ENCODE peak calls at places on chromosomes 11 and 22, in six cellular contexts. I is Peyer's patch, M is suprapubic skin, J is upper lobe of left lung, T is stomach, Y is spleen. D is an unnamed sample.

GRCh38 chr22:46993626-46994025 is 231.2 kb downstream of the TBC1D22A start:
- DNase-seq in M (no peak), J (peak; percentile 81), T (peak; percentile 81), Y (no peak), I (no peak), D (no peak)

GRCh38 chr11:113519989-113520613 is 44.9 kb upstream of the DRD2 start:
- DNase-seq in M (peak; percentile 43), J (no peak), I (no peak), T (no peak), Y (no peak), D (no peak)

GRCh38 chr11:84854498-84854880 is 772.7 kb downstream of the DLG2 start:
- DNase-seq in Y (no peak), I (no peak), M (no peak), J (no peak), T (no peak), D (no peak)

GRCh38 chr22:43066134-43066533 is 23.1 kb downstream of the TTLL1 start:
- DNase-seq in I (no peak), Y (no peak), J (no peak), T (no peak), M (no peak), D (no peak)

GRCh38 chr11:75718406-75719088 is 909 bp downstream of the MOGAT2 start:
- DNase-seq in Y (no peak), M (no peak), T (peak; percentile 27), J (no peak), I (no peak), D (no peak)

GRCh38 chr11:60941371-60942119 is 10.4 kb downstream of the SLC15A3 start:
- DNase-seq in J (no peak), T (no peak), I (no peak), Y (no peak), M (no peak), D (no peak)

GRCh38 chr11:120055646-120056045 is 82.3 kb downstream of the TRIM29 start:
- DNase-seq in T (no peak), J (no peak), I (no peak), M (no peak), Y (no peak), D (no peak)

GRCh38 chr11:13329670-13330401 is 52.2 kb downstream of the BMAL1 start:
- DNase-seq in T (peak; percentile 41), M (no peak), J (peak; percentile 79), I (no peak), Y (no peak), D (no peak)

GRCh38 chr11:103961010-103961409 is 75.4 kb upstream of the DDI1 start:
- DNase-seq in I (no peak), T (no peak), M (no peak), J (no peak), Y (no peak), D (no peak)

GRCh38 chr11:477042-477715 is 27.1 kb downstream of the PTDSS2 start:
- DNase-seq in M (no peak), T (no peak), I (no peak), J (no peak), Y (no peak), D (no peak)

GRCh38 chr11:78266451-78266850 is 77.7 kb downstream of the USP35 start:
- DNase-seq in T (no peak), M (no peak), J (no peak), Y (no peak), I (no peak), D (no peak)

GRCh38 chr22:30828187-30829155 is 133.8 kb downstream of the OSBP2 start:
- DNase-seq in J (no peak), I (no peak), T (peak; percentile 15), Y (no peak), M (peak; percentile 53), D (no peak)

GRCh38 chr11:47980907-47981621 is 705 bp downstream of the PTPRJ start:
- DNase-seq in Y (peak; percentile 91), M (no peak), T (peak; percentile 65), I (peak; percentile 76), J (peak; percentile 51), D (peak; percentile 68)

GRCh38 chr11:2745511-2745910 is 45.7 kb upstream of the KCNQ1OT1 start:
- DNase-seq in Y (peak; percentile 28), J (no peak), M (no peak), I (no peak), T (no peak), D (no peak)

GRCh38 chr11:80297808-80298460 is 857.1 kb upstream of the TENM4 start:
- DNase-seq in Y (no peak), I (no peak), J (no peak), M (no peak), T (no peak), D (no peak)

GRCh38 chr11:30936476-30936875 is 350.3 kb upstream of the MPPED2 start:
- DNase-seq in I (no peak), J (no peak), Y (no peak), M (no peak), T (no peak), D (no peak)

GRCh38 chr22:38850399-38850798 is 6.6 kb upstream of the NPTXR start:
- DNase-seq in Y (no peak), I (no peak), T (no peak), J (no peak), M (no peak), D (no peak)

GRCh38 chr11:77776455-77776854 is 44.1 kb downstream of the RSF1 start:
- DNase-seq in Y (no peak), J (no peak), T (no peak), M (no peak), I (no peak), D (no peak)

GRCh38 chr11:7004482-7004881 is 15.7 kb downstream of the ZNF214 start:
- DNase-seq in Y (no peak), M (no peak), T (no peak), J (no peak), I (no peak), D (no peak)

GRCh38 chr22:49198705-49199084 is 629.0 kb downstream of the BRD1 start:
- DNase-seq in T (no peak), M (peak; percentile 53), I (no peak), J (peak; percentile 11), Y (no peak), D (no peak)

GRCh38 chr22:47610766-47611165 is 848.3 kb downstream of the TBC1D22A start:
- DNase-seq in T (no peak), J (no peak), M (no peak), Y (peak; percentile 36), I (no peak), D (no peak)

GRCh38 chr11:107018902-107019493 is 722 bp upstream of the GUCY1A2 start:
- DNase-seq in J (peak; percentile 50), T (peak; percentile 52), Y (peak; percentile 78), M (peak; percentile 81), I (peak; percentile 51), D (peak; percentile 13)

GRCh38 chr22:24208012-24208749 is 26.9 kb downstream of the SUSD2 start:
- DNase-seq in J (peak; percentile 80), Y (no peak), T (peak; percentile 58), I (no peak), M (no peak), D (no peak)

DNA sequence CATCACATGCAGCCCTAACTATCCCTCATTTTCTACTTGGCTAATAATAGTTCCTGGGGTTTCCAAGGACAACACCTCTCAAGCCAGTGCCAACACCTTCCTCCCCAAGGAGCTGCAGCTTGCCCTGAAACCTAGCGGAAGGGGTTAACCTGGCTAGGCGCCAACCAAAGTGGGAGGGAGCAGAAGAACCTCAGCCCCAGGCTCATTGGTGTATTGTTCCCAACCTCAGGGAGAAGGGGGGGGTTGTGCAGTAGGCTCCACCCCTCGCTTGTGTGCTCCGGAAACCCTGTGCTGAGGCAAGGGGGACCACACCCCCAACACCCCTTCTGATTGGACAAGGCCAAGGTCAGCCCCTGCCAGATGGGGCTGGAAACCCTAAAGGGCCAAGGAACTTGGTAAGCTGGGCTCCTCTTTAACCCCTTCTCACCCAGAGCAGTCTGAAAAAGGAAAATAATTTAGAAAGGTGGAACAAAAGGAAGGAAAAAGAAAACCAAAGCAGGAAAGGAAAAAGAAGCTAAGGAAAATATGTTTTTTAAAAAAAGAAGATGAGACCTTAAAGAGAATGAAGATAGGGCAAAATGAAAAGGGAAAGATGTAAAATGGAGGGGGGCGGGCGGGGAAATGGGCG is 2.5 kb downstream of the MTA2 start:
- DNase-seq in I (peak; percentile 86), M (peak; percentile 98), Y (peak; percentile 96), J (peak; percentile 91), T (peak; percentile 89), D (peak; percentile 96)
- TF ChIP-seq POLR2A in I (no peak), M (no peak), Y (no peak), J (peak; percentile 9), T (no peak), D (peak; percentile 33)

GRCh38 chr11:66069715-66070603 is at the start of gene PACS1:
- DNase-seq in I (peak; percentile 78), J (peak; percentile 76), M (peak; percentile 86), T (peak; percentile 76), Y (peak; percentile 97), D (peak; percentile 78)
- TF ChIP-seq POLR2A in I (peak; percentile 21), J (peak; percentile 69), M (no peak), T (no peak), Y (peak; percentile 13), D (peak; percentile 34)

DNA sequence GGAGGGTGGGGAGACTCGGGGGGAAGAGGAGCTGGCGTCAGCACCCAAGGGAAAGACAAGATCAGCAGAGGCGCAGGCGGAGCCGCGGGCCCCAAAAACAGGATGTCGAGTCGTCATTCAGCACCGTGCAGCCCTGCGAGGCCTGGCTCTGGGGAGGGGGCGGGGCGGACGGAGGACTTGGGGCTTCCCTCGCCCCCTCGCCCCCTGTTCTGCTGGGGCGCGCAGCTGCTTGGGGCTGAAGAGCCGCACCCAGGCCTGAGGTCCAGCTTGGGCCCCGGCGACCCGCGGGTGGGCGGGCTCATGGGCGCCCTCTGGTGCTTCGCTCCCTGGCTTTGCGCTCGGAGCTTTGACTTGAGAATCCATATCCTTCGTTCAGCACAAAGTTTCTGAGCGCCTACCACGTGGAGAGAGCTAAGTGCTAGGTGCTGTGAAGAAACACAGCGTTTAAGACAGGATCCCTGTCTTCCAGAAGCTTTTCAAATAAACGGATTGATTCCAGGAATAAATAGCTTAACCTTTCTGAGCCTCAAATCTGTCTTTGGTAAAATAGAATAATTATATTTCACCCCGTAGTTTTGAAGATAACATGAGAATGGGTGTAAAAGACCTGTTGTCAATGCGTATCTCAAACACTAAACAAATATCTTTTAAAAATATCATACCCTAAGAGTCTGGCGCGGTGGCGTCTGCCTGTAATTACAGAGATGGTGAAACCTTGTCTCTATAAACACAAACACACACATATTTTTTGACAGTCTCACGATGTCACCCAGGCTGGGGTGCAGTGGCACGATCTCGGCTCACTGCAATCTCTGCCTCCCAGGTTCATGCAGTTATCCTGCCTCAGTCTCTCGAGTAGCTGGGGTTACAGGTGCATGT is 906 bp upstream of the RHOG start:
- DNase-seq in Y (peak; percentile 97), I (peak; percentile 92), J (peak; percentile 93), T (peak; percentile 89), M (no peak), D (peak; percentile 63)
- TF ChIP-seq POLR2A in Y (no peak), I (peak; percentile 43), J (peak; percentile 62), T (no peak), M (no peak), D (peak; percentile 31)

DNA sequence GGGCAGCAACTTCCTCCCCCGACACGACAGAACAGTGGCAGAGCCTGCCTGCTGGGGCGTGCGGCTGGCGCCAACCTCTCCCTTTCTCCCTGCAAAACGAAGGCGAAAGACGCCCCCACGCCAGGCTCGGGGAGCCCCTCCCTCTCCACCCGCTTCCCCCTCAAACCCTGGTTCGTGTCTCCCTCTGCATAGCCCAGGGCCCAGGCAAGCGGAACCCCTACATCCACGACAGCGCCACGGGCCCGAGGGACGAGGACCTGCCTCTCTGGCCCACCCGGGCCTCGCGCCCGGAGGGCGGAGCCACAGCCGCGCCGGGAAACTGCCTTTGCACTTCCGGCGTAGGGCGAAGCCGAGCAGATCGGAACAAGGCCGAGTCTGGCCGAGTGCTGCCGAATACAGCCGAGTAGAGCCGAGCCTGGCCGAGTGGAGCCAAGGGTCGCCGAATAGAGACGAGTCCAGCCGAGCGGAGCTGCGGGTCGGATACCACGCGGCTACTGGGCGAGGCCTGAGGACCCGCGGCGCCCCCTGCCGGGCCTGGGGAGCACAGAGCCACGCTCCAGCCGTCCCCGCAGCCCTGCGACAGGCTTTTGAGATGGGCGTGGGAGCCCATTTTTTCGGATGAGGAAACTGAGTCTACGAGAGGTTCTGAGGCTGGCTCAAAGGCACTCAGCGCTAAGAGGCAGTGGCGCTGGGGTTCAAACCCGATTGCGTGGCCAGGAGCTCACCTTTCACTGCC is 11.2 kb upstream of the C1QTNF6 start:
- DNase-seq in M (peak; percentile 99), Y (peak; percentile 100), T (peak; percentile 99), I (peak; percentile 100), J (peak; percentile 98), D (peak; percentile 98)
- TF ChIP-seq POLR2A in M (peak; percentile 93), Y (peak; percentile 97), T (peak; percentile 98), I (peak; percentile 98), J (peak; percentile 99), D (peak; percentile 92)